ENCODE peak calls at places on chromosomes 1 and 21, in seven cellular contexts. H, Z, C, F, N, V and Q are unnamed samples.

GRCh38 chr1:197807739-197808453 is 32.6 kb upstream of the DENND1B start:
- DNase-seq in H (no peak), Z (no peak), C (peak), F (no peak), N (no peak), V (peak), Q (no peak)

GRCh38 chr1:209672705-209673630 is 2.2 kb upstream of the G0S2 start:
- DNase-seq in H (peak), Z (no peak), C (peak), F (no peak), N (peak), V (peak), Q (no peak)

GRCh38 chr1:95627244-95627643 is 393.2 kb downstream of the RWDD3 start:
- DNase-seq in H (peak), Z (no peak), C (no peak), F (no peak), N (peak), V (no peak), Q (no peak)

GRCh38 chr1:221693087-221693486 is 48.8 kb downstream of the DUSP10 start:
- DNase-seq in H (no peak), Z (no peak), C (no peak), F (no peak), N (no peak), V (no peak), Q (no peak)

GRCh38 chr1:32898958-32899357 is 2.2 kb downstream of the TMEM54 start:
- DNase-seq in H (no peak), Z (no peak), C (no peak), F (no peak), N (no peak), V (no peak), Q (no peak)

GRCh38 chr1:219535021-219535420 is 77.9 kb downstream of the ZC3H11B start:
- DNase-seq in H (no peak), Z (no peak), C (no peak), F (no peak), N (no peak), V (no peak), Q (no peak)

GRCh38 chr1:89125571-89126233 is at the start of gene GBP2:
- DNase-seq in H (peak), Z (no peak), C (peak), F (no peak), N (peak), V (peak), Q (peak)

GRCh38 chr1:164754088-164754600 is 195.2 kb downstream of the PBX1 start:
- DNase-seq in H (peak), Z (no peak), C (peak), F (no peak), N (peak), V (peak), Q (peak)

GRCh38 chr1:201436461-201436860 is 14.9 kb upstream of the TNNI1 start:
- DNase-seq in H (no peak), Z (no peak), C (peak), F (no peak), N (no peak), V (peak), Q (peak)

GRCh38 chr1:110963666-110964399 is at the start of gene LRIF1:
- DNase-seq in H (peak), Z (peak), C (peak), F (peak), N (peak), V (peak), Q (peak)

GRCh38 chr1:201648066-201648910 is 109.4 kb downstream of the NAV1 start:
- DNase-seq in H (peak), Z (peak), C (peak), F (peak), N (peak), V (peak), Q (peak)

GRCh38 chr1:214989341-214989740 is 93.2 kb upstream of the KCNK2 start:
- DNase-seq in H (no peak), Z (no peak), C (peak), F (no peak), N (peak), V (peak), Q (no peak)

GRCh38 chr1:83741348-83741747 is 257.6 kb downstream of the TTLL7 start:
- DNase-seq in H (no peak), Z (no peak), C (no peak), F (no peak), N (no peak), V (no peak), Q (no peak)

GRCh38 chr21:35840197-35840799 is 220.0 kb downstream of the SETD4 start:
- DNase-seq in H (peak), Z (no peak), C (peak), F (peak), N (peak), V (peak), Q (peak)

GRCh38 chr1:30444850-30445249 is 278.5 kb downstream of the MATN1 start:
- DNase-seq in H (no peak), Z (no peak), C (no peak), F (no peak), N (no peak), V (no peak), Q (no peak)

GRCh38 chr1:70327306-70328076 is 27.0 kb downstream of the ANKRD13C start:
- DNase-seq in H (peak), Z (no peak), C (no peak), F (no peak), N (peak), V (no peak), Q (no peak)

GRCh38 chr1:162141273-162142023 is 72.0 kb downstream of the NOS1AP start:
- DNase-seq in H (peak), Z (no peak), C (peak), F (no peak), N (peak), V (peak), Q (no peak)

GRCh38 chr1:243481101-243481500 is 225.3 kb downstream of the SDCCAG8 start:
- DNase-seq in H (no peak), Z (no peak), C (no peak), F (no peak), N (no peak), V (no peak), Q (no peak)
- TF ChIP-seq CTCF in H (no peak), Z (no peak), C (no peak), F (no peak), N (no peak), V (no peak), Q (no peak)

DNA sequence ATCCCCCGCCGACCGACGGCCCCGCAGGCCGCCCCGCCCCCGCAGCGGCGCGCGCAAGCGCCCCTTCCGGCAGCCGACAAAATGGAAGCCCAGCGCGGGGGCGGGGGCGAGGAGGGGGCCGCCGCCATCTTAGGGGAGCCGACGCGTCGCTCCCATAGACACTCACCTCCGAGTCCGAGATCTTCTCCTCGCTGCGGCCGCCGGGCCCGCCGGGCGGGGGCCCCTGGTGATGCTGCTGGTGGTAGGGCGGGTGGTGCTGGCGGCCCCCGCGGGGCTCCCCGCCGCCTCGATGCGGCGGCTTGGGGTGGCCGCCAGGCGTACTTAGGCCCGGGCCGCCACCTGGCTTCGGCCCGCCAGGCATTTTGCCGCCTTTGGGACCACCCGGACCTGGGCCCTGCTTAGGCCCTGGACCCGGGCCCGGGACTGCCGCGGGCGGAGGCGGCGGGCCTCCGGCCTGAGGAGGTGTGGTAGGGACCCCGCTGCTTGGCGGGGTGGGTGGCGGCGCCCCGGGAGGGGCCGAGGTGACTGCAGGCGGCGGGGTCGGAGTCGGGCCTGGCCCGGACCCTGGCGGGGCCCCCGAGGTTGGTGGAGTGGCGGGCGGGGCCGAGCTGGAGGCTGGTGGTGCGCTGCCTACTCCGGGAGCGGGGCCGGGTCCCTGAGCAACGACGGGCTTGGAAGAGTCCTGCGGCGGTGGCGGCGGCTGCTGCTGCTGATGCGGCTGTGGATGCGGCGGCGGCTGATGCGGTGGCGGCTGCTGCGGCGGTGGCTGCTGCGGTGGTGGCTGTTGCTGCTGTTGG is 691 bp downstream of the SFPQ start:
- DNase-seq in H (peak), Z (peak), C (peak), F (peak), N (peak), V (peak), Q (peak)
- TF ChIP-seq CTCF in H (no peak), Z (no peak), C (no peak), F (no peak), N (peak), V (no peak), Q (peak)

GRCh38 chr1:210696709-210697108 is 368.0 kb downstream of the HHAT start:
- DNase-seq in H (no peak), Z (no peak), C (no peak), F (no peak), N (no peak), V (no peak), Q (no peak)
- TF ChIP-seq CTCF in H (no peak), Z (no peak), C (no peak), F (no peak), N (no peak), V (no peak), Q (no peak)

DNA sequence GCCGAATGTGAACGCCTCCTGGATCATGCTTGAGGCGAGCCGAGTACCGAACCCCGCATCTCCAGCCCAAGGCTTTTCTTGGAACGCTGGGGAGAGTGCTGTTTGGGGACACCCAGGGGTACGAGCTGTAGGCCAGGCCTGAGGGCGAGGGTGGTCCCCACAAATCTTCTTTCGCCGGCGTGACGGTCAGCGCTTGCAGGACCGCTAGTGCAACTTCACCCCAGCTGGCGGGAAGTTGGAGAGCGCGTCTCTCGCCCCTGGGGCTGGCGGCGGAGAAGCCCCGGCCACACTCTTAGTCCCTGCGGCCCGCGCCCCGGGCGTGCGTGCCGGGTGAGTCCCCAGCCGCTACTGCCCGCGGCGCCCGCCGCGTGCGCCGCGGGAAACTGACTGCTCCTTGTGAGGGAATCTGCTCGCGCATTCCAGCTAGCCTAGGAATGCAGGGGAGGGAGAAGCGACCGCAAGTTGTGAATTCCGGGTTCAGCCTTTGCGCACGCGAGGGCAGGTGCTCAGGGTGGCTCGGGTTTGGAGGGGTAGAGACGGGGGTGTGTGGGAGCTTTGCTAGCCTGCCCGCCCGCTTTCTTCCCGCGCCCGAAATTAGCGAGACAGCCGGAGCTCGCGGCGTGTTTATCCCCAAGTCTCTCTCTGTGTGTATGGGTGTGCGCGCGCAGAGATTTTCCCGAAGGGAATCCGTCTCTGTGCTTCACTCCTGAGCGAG is 884 bp downstream of the LHX4 start:
- DNase-seq in H (peak), Z (peak), C (peak), F (no peak), N (no peak), V (peak), Q (peak)
- TF ChIP-seq CTCF in H (no peak), Z (no peak), C (no peak), F (no peak), N (no peak), V (no peak), Q (no peak)

GRCh38 chr1:43188106-43188505 is 16.0 kb downstream of the CFAP57 start:
- DNase-seq in H (no peak), Z (no peak), C (no peak), F (no peak), N (no peak), V (no peak), Q (no peak)
- TF ChIP-seq CTCF in H (no peak), Z (no peak), C (no peak), F (no peak), N (no peak), V (no peak), Q (no peak)

DNA sequence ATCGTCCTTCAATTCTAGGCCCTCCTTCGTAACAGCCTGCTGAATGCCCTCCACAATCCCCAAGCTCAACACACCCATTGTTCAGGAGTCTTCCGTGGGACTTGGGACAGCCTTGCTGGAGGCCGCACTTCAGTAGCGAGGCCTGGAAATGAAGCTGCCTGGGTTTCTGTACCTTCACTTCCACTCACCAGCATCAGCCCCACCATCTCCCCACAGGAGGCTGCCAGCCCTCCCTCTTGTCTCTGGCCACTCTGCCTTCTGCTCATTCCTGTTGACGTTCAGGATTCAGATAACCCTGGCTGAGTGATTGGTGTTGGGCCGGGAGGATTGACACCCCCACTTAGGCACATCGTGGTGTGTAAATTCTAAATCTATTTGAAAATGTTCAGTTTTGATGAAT is 23.4 kb upstream of the CSF1 start:
- DNase-seq in H (no peak), Z (no peak), C (no peak), F (no peak), N (no peak), V (no peak), Q (no peak)
- TF ChIP-seq CTCF in H (no peak), Z (no peak), C (no peak), F (no peak), N (no peak), V (no peak), Q (no peak)